ENCODE peak calls at places on chromosomes 3 and 15, in four cellular contexts. Z is transverse colon, U is Peyer's patch, T is adrenal gland. M is an unnamed sample.

GRCh38 chr15:43775411-43775965 is 1.3 kb downstream of the ELL3 start:
- DNase-seq in Z (peak; percentile 89), U (no peak), T (peak; percentile 68), M (peak; percentile 18)

GRCh38 chr15:65372787-65373067 is 5.1 kb downstream of the IGDCC3 start:
- DNase-seq in Z (no peak), U (no peak), T (no peak), M (no peak)

GRCh38 chr3:134013280-134013679 is 16.4 kb downstream of the SLCO2A1 start:
- DNase-seq in Z (no peak), U (no peak), T (no peak), M (no peak)

GRCh38 chr3:114809668-114810413 is 337.2 kb downstream of the ZBTB20 start:
- DNase-seq in Z (no peak), U (no peak), T (no peak), M (no peak)

GRCh38 chr3:98602078-98602678 is 8.8 kb upstream of the CPOX start:
- DNase-seq in Z (no peak), U (no peak), T (peak; percentile 66), M (peak; percentile 72)

GRCh38 chr15:75061272-75061671 is 37.9 kb downstream of the PPCDC start:
- DNase-seq in Z (no peak), U (peak; percentile 15), T (no peak), M (no peak)

GRCh38 chr15:76337047-76337738 is 620 bp downstream of the ISL2 start:
- DNase-seq in Z (peak; percentile 19), U (no peak), T (no peak), M (no peak)

GRCh38 chr3:119748996-119749395 is 32.9 kb upstream of the NR1I2 start:
- DNase-seq in Z (no peak), U (no peak), T (no peak), M (no peak)

GRCh38 chr15:49101536-49101935 is 53.9 kb downstream of the COPS2 start:
- DNase-seq in Z (no peak), U (no peak), T (no peak), M (no peak)

GRCh38 chr3:178194547-178194946 is 341.7 kb upstream of the KCNMB2 start:
- DNase-seq in Z (no peak), U (no peak), T (no peak), M (no peak)

GRCh38 chr15:69755571-69756310 is 303.1 kb downstream of the RPLP1 start:
- DNase-seq in Z (peak; percentile 46), U (peak; percentile 82), T (peak; percentile 10), M (no peak)

GRCh38 chr15:95150466-95150865 is 919.1 kb downstream of the MCTP2 start:
- DNase-seq in Z (no peak), U (no peak), T (no peak), M (no peak)

GRCh38 chr3:50390523-50391177 is 31.3 kb upstream of the TMEM115 start:
- DNase-seq in Z (peak; percentile 45), U (no peak), T (peak; percentile 87), M (peak; percentile 65)

GRCh38 chr3:194134231-194134756 is 1.7 kb upstream of the HES1 start:
- DNase-seq in Z (peak; percentile 51), U (peak; percentile 49), T (peak; percentile 78), M (peak; percentile 77)

GRCh38 chr3:194133661-194134230 is 2.2 kb upstream of the HES1 start:
- DNase-seq in Z (peak; percentile 46), U (peak; percentile 26), T (peak; percentile 78), M (peak; percentile 45)

GRCh38 chr3:194130807-194131589 is 5.0 kb upstream of the HES1 start:
- DNase-seq in Z (peak; percentile 62), U (peak; percentile 57), T (no peak), M (no peak)

GRCh38 chr3:194134757-194135515 is 1.0 kb upstream of the HES1 start:
- DNase-seq in Z (peak; percentile 93), U (peak; percentile 81), T (peak; percentile 92), M (peak; percentile 90)

DNA sequence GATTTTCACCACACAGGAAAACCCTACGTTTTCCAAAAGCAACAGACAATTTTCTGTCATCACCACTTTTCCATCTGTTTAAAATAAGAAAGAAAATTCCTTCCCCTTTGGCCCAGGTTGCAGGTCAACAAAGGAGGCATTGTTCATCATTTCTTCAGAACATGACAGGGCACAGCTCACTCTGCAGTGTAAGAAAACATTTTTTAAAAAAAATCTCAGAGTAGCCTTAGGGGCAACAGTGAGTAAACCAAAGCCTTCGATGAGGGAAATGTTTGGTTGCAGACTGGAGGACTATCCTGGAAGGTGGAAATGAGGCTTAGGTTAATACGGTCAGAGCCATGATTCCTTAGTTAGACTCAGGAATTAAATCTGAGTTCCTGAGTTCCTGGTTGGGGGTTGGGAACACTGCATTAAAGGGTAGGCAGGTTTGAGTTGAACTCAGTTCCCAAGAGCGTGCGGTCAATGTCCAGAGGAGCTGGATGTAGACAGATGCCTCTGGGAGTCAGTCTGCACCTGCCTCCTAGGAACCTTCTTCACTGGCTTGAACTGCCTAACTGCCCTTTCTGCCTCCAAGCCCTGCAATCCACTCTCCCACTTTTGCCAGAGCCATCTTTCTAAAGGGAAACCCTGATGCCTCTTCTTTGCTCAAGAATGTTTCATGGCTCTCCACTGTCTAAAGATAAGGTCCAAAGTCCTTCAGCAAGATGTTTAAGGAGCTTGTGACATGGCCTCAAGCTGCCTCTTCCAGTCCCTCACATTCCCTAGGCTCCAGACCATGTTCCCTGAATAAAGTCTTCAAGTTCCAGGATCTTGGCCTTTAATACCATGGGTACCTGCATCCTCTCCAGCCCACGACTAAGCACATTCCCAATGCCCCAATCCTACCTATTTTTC is 3.2 kb upstream of the HES1 start:
- DNase-seq in Z (no peak), U (no peak), T (no peak), M (no peak)
- TF ChIP-seq POLR2A in Z (no peak), U (no peak), T (no peak), M (no peak)

DNA sequence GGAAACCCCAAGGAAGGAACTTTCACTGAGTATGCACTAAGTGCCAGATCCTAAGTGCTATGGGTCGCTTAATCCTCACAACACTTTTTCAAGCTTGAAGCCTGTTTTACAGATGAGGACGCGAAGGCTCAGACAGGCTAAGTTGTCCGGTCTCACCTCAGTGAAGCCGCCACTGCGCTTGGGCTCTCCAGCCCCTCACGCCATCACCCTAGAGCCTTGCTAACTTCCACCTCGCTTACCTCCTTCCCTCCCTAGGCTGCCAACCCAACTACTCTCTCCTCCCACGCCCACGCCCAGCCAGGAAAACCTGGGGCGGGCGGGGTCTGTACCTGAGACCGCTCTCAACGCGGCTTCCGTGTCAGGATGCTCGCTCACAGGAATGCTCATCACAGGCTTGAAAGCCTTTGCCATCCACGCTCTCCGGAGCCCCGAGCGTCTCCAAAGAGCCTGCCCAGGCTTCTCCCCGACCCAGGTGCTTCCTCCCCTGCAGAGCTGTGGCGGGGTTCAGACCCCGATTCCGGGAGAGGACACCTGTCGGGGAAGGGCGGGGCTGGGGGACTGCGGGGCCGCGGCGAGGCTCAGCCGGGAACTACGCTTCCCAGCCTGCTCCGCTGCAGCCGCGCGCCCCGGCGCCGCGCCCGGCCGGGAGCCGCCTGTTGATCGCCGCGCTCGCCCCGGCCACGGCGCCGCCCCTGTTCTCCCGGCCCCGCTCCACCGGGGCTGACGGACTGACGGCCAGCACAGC is at the start of gene TMOD2:
- DNase-seq in Z (peak; percentile 49), U (peak; percentile 63), T (peak; percentile 23), M (peak; percentile 40)
- TF ChIP-seq POLR2A in Z (no peak), U (no peak), T (no peak), M (no peak)

GRCh38 chr15:90187257-90187868 is 13.8 kb upstream of the SEMA4B start:
- DNase-seq in Z (no peak), U (no peak), T (no peak), M (no peak)

GRCh38 chr15:90188914-90189748 is 12.0 kb upstream of the SEMA4B start:
- DNase-seq in Z (no peak), U (no peak), T (peak; percentile 33), M (no peak)

GRCh38 chr15:90181781-90182180 is 19.3 kb upstream of the SEMA4B start:
- DNase-seq in Z (no peak), U (no peak), T (no peak), M (no peak)

GRCh38 chr15:90184119-90184785 is 16.9 kb upstream of the SEMA4B start:
- DNase-seq in Z (peak; percentile 89), U (peak; percentile 71), T (peak; percentile 98), M (peak; percentile 94)

DNA sequence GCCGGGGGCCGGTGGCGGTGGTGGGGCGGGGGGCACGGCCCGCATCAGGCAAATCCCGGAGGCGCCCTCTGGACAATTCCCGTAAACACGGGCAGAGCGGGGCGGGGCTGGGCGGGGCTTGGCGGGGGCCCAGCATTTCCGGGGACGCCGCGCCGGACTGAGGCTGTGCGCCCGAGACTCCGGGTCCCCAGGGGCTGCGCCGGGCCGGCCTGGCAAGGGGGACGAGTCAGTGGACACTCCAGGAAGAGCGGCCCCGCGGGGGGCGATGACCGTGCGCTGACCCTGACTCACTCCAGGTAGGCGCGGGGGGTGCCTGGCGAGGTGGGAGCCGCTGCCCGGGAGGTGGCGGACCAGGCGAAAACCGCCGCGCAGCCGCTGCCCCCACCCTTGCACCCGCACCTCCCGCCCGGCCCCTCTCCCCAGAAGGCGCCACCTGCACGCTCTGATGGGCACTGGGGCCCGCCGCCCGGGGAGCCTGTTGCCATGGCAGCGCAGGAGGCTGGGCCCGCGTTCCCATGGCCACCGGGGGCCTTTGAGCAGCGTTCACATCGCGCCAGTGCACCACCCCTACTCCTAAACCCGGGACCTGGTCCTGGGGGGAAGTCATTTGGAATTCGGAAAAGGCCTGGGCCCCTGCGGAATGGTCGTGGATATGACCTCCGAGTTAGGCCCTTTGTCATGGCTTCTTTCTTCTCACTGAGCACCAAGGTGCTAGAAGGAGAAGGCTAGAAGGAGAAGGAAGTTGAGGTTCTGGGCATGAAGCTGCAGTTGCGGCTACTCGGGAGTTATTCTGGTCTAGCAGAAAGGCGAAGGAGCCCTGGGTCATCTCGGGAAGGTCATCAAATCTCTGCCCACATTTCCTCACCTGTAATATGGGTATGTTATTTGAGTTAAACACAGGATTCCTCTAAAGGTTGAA is 16.1 kb upstream of the SEMA4B start:
- DNase-seq in Z (peak; percentile 81), U (peak; percentile 83), T (peak; percentile 76), M (peak; percentile 78)
- TF ChIP-seq POLR2A in Z (peak; percentile 73), U (peak; percentile 39), T (peak; percentile 5), M (no peak)

GRCh38 chr3:51501833-51502561 is 2.2 kb upstream of the DCAF1 start:
- DNase-seq in Z (peak; percentile 82), U (peak; percentile 77), T (peak; percentile 86), M (peak; percentile 74)

GRCh38 chr3:51500632-51501131 is 867 bp upstream of the DCAF1 start:
- DNase-seq in Z (peak; percentile 22), U (peak; percentile 18), T (peak; percentile 34), M (no peak)

GRCh38 chr3:51502562-51502910 is 2.7 kb upstream of the DCAF1 start:
- DNase-seq in Z (no peak), U (no peak), T (no peak), M (no peak)

GRCh38 chr3:51503007-51503406 is 3.2 kb upstream of the DCAF1 start:
- DNase-seq in Z (no peak), U (no peak), T (no peak), M (no peak)

DNA sequence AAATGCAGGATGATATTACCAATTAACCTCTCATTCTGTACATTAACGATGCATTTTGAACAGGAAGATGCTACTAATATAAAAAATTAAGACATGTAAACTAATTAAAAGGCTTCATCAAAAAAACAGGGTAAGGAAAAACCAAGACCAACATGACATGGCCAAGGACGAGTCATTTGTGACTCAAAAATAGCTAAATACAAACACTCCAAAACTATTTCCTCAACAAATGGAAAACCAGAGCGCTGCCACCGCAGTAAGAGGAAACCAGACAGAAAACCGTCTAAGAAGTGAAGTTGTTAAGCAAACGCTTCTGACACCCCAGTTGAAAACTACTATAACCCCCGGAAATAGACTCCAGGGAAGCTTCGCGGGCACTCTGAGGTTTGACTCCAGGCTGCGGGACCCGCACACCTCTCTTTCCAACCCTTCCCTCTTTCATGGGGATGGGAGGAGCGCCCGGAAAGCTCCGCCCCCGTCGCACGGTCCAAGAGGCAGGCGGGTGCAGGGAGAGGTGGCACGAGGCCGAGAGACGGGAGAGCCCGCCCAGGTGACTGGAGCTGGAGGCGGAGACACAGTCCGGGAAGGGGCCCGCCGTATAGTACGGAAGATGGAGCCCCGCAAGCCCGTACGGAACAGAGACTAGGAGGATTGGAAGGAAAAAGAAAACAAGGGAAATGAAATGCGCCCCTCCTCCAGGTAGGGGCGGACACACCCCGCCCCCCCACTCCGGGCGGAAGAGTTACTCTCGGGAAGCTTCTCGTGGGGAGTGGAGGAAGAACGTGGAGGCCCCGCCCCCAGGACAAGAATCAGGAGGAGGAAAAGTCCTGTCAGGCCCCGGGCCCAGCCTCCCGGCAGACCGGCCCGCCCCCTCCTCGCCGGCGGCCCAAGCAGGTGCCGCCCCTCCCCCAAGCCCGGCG is 684 bp downstream of the DCAF1 start:
- DNase-seq in Z (peak; percentile 96), U (peak; percentile 93), T (peak; percentile 98), M (peak; percentile 94)
- TF ChIP-seq POLR2A in Z (peak; percentile 79), U (peak; percentile 50), T (peak; percentile 71), M (peak; percentile 54)